ENCODE peak calls at places on chromosomes 1 and 21, in seven cellular contexts. U is upper lobe of left lung, Y is Peyer's patch, F is testis, V is colonic mucosa, H is right atrium auricular region, I is K562. T is an unnamed sample. For H3K9me3, the result is how much of the 10 kb centered on the place peaks cover.

GRCh38 chr1:12697406-12697805 is 18.5 kb upstream of the AADACL3 start:
- DNase-seq in I (no peak), H (no peak), U (no peak), Y (no peak), V (no peak), F (no peak), T (no peak)

GRCh38 chr1:168836469-168836868 is 107.5 kb upstream of the DPT start:
- DNase-seq in F (no peak), H (no peak), Y (no peak), I (no peak), U (no peak), V (no peak), T (no peak)

GRCh38 chr1:103371234-103371633 is 154.3 kb upstream of the RNPC3 start:
- DNase-seq in H (no peak), I (no peak), U (no peak), F (peak), Y (no peak), V (no peak), T (no peak)

GRCh38 chr1:14968251-14968812 is 185.2 kb upstream of the TMEM51 start:
- DNase-seq in Y (no peak), F (peak), H (peak), V (no peak), I (no peak), U (no peak), T (no peak)

GRCh38 chr1:3419415-3420204 is 34.9 kb upstream of the ARHGEF16 start:
- DNase-seq in U (no peak), V (peak), H (no peak), F (no peak), Y (no peak), I (no peak), T (no peak)

GRCh38 chr1:24380508-24380907 is 33.1 kb downstream of the STPG1 start:
- DNase-seq in H (peak), F (no peak), I (no peak), U (no peak), Y (no peak), V (peak), T (no peak)

GRCh38 chr1:114379358-114379757 is 131.6 kb downstream of the TRIM33 start:
- DNase-seq in Y (no peak), V (no peak), U (no peak), I (no peak), H (no peak), F (no peak), T (no peak)

GRCh38 chr1:245288796-245289195 is 134.0 kb downstream of the KIF26B start:
- DNase-seq in V (no peak), U (no peak), Y (no peak), I (no peak), F (no peak), H (no peak), T (no peak)

GRCh38 chr1:225348400-225348799 is 79.4 kb downstream of the LBR start:
- DNase-seq in V (no peak), F (no peak), H (no peak), I (no peak), U (no peak), Y (no peak), T (no peak)

GRCh38 chr1:54230507-54231339 is 30.8 kb downstream of the MRPL37 start:
- DNase-seq in Y (no peak), V (no peak), I (no peak), F (no peak), U (no peak), H (no peak), T (no peak)

GRCh38 chr1:199272690-199273089 is 633.9 kb downstream of the PTPRC start:
- DNase-seq in V (no peak), H (no peak), I (no peak), Y (no peak), F (no peak), U (no peak), T (peak)

GRCh38 chr1:69861641-69862040 is 293.9 kb downstream of the LRRC7 start:
- DNase-seq in I (no peak), H (no peak), V (no peak), Y (no peak), F (no peak), U (no peak), T (no peak)

GRCh38 chr21:45595574-45596295 is 47.8 kb upstream of the PCBP3 start:
- DNase-seq in I (no peak), U (no peak), F (no peak), V (no peak), H (no peak), Y (peak), T (no peak)

GRCh38 chr1:12405325-12406217 is 175.7 kb downstream of the VPS13D start:
- DNase-seq in I (peak), F (no peak), V (peak), Y (no peak), U (no peak), H (peak), T (peak)

GRCh38 chr1:73359001-73359400 is 839.0 kb downstream of the LRRIQ3 start:
- DNase-seq in I (no peak), V (no peak), Y (no peak), F (peak), U (no peak), H (no peak), T (no peak)

GRCh38 chr1:183676515-183677189 is 23.5 kb upstream of the APOBEC4 start:
- DNase-seq in I (no peak), F (no peak), H (no peak), U (no peak), Y (no peak), V (no peak), T (peak)

GRCh38 chr1:48356901-48357300 is 115.1 kb downstream of the SPATA6 start:
- DNase-seq in I (no peak), F (no peak), Y (no peak), V (no peak), H (no peak), U (no peak), T (no peak)

GRCh38 chr1:201561604-201562003 is 22.7 kb downstream of the NAV1 start:
- DNase-seq in V (no peak), Y (no peak), U (no peak), H (no peak), F (no peak), I (no peak), T (no peak)

GRCh38 chr1:201560328-201561194 is 21.6 kb downstream of the NAV1 start:
- DNase-seq in F (no peak), V (no peak), H (no peak), Y (no peak), U (no peak), I (no peak), T (no peak)

GRCh38 chr1:201559679-201560162 is 20.8 kb downstream of the NAV1 start:
- DNase-seq in V (peak), I (peak), F (peak), H (peak), Y (peak), U (peak), T (peak)

GRCh38 chr1:201562257-201562656 is 23.3 kb downstream of the NAV1 start:
- DNase-seq in V (no peak), F (no peak), U (no peak), H (no peak), I (no peak), Y (no peak), T (no peak)

DNA sequence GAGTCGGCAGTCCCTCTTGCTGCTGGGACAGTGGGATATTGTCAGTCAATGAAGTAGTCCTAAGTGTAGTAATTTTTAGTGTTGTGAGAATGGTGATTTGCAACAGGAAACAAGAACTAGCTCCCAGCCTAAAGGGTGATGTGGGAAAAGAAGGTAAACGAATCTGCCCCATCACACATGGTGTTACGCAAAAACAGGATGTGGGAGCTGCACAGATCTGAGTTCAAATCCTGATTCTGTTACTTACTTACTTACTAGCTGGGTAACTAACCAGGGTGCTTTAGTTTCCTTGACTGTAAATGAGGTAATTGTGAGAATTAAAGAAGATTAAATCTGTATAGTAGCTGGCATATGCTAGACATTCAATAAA is 22.3 kb downstream of the NAV1 start:
- DNase-seq in U (no peak), F (no peak), Y (no peak), V (no peak), H (no peak), I (no peak), T (no peak)
- H3K27ac ChIP-seq in U (no peak), F (no peak), Y (no peak), V (no peak), H (no peak), I (no peak), T (no peak)

GRCh38 chr21:40331804-40332203 is 464.6 kb downstream of the PCP4 start:
- DNase-seq in U (no peak), V (no peak), H (no peak), I (no peak), Y (no peak), F (no peak), T (no peak)
- H3K9me3 ChIP-seq in U (under half), V (under half), H (under half), I (under half), Y (under half), F (under half), T (under half)

DNA sequence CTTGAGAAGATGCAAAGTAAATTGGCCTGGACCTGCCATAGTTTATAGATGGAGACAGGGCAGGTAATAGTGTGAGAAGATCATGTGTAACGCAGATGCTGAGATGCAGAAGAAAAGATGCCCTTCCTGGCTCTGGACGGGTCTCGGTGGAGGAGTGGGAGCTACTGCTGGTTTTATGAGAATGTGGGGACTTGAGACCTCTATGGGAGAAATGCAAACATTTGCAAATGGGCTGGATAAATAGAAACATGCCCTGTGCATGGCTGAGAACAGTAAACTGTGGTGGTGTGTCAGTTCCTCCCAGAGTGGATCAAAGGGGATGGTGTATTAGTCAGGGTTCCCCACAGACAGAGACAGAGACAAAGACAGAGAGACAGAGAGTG is 21.9 kb downstream of the UBASH3A start:
- DNase-seq in U (no peak), F (no peak), I (no peak), V (no peak), Y (no peak), H (no peak), T (no peak)
- H3K27ac ChIP-seq in U (no peak), F (no peak), I (no peak), V (no peak), Y (peak), H (no peak), T (no peak)

GRCh38 chr1:248618119-248618518 is 16.8 kb downstream of the OR2T11 start:
- DNase-seq in V (no peak), F (no peak), Y (no peak), I (no peak), H (no peak), U (no peak), T (no peak)
- H3K9me3 ChIP-seq in V (under half), F (under half), Y (under half), I (under half), H (under half), U (under half), T (under half)

DNA sequence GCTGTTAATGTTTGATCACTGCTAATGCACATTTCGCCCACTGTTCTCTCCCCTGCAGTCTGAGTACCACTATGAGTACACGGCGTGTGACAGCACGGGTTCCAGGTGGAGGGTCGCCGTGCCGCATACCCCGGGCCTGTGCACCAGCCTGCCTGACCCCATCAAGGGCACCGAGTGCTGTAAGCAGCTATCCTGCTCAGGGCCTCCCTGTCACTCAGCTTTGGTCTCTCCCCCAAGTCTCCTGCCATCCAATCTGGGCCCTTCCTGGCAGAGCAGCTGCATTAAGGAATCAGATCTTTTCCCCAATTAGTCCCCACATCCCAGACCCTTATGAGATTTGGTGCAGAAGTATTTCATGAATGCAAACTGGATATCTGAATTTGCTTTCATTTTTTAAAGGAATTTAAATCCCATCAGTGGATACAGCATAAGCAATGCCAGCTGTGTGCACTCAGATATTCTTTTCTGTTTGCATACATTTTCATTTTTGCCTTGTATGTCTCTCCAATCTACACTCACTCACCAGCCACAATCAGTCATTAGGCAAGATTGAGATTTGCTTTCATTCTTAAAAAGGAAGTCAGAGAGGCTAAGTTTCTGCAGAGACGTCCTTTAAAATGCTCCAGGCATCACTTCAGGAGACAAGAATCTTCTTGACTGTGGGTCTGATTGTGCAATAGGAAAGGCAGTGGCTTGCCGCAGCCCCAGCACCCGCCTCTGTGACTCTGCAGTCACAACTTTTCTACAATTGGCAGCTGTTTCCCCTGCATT is 48.1 kb downstream of the ELAPOR1 start:
- DNase-seq in U (peak), F (peak), Y (no peak), I (no peak), H (peak), V (no peak), T (peak)
- H3K27ac ChIP-seq in U (peak), F (no peak), Y (peak), I (no peak), H (no peak), V (peak), T (peak)

GRCh38 chr1:27274204-27274603 is 39.8 kb downstream of the WDTC1 start:
- DNase-seq in F (no peak), H (no peak), Y (no peak), U (no peak), I (no peak), V (no peak), T (no peak)
- H3K9me3 ChIP-seq in F (under half), H (under half), Y (under half), U (under half), I (under half), V (under half), T (under half)

T was measured in A673.